ENCODE peak calls at places on chromosomes 4 and X, in six cellular contexts. V, G, H, K, J and W are unnamed samples.

GRCh38 chr4:675980-676870 is 1.9 kb downstream of the MYL5 start:
- DNase-seq in V (no peak), G (no peak), H (no peak), K (no peak), J (no peak), W (peak)

GRCh38 chr4:177047851-177048174 is 255.1 kb upstream of the VEGFC start:
- DNase-seq in V (no peak), G (peak), H (no peak), K (no peak), J (no peak), W (no peak)

GRCh38 chrX:74492720-74493201 is 71.5 kb downstream of the SLC16A2 start:
- DNase-seq in V (no peak), G (no peak), H (peak), K (no peak), J (peak), W (peak)

GRCh38 chrX:53082773-53083616 is 828 bp downstream of the TSPYL2 start:
- DNase-seq in V (no peak), G (no peak), H (no peak), K (no peak), J (no peak), W (no peak)

GRCh38 chr4:8366601-8367000 is 73.9 kb downstream of the ACOX3 start:
- DNase-seq in V (no peak), G (no peak), H (no peak), K (no peak), J (no peak), W (no peak)

GRCh38 chr4:5874811-5875465 is 17.9 kb downstream of the CRMP1 start:
- DNase-seq in V (no peak), G (peak), H (peak), K (peak), J (no peak), W (no peak)

GRCh38 chr4:147518086-147518485 is 37.2 kb downstream of the EDNRA start:
- DNase-seq in V (no peak), G (peak), H (no peak), K (no peak), J (no peak), W (no peak)

GRCh38 chr4:2177443-2178093 is 64.4 kb downstream of the HAUS3 start:
- DNase-seq in V (no peak), G (no peak), H (peak), K (no peak), J (no peak), W (no peak)

GRCh38 chr4:115113382-115114106 is at the start of gene NDST4:
- DNase-seq in V (no peak), G (peak), H (peak), K (no peak), J (peak), W (no peak)

GRCh38 chr4:173012608-173013007 is 156.0 kb upstream of the GALNT7 start:
- DNase-seq in V (no peak), G (no peak), H (no peak), K (no peak), J (no peak), W (no peak)

GRCh38 chr4:37981844-37982720 is 21.9 kb downstream of the PTTG2 start:
- DNase-seq in V (no peak), G (peak), H (no peak), K (peak), J (no peak), W (no peak)

GRCh38 chr4:67700119-67700873 is 659 bp downstream of the UBA6 start:
- DNase-seq in V (no peak), G (peak), H (no peak), K (no peak), J (no peak), W (no peak)

GRCh38 chr4:108454227-108454626 is 166.1 kb upstream of the RPL34 start:
- DNase-seq in V (no peak), G (peak), H (no peak), K (no peak), J (no peak), W (no peak)

GRCh38 chr4:92497141-92497540 is 193.4 kb downstream of the GRID2 start:
- DNase-seq in V (no peak), G (no peak), H (no peak), K (no peak), J (no peak), W (no peak)

GRCh38 chr4:22408474-22408873 is 107.4 kb downstream of the ADGRA3 start:
- DNase-seq in V (no peak), G (no peak), H (no peak), K (no peak), J (no peak), W (no peak)

GRCh38 chr4:55762815-55763214 is 56.8 kb upstream of the EXOC1L start:
- DNase-seq in V (no peak), G (no peak), H (peak), K (no peak), J (no peak), W (no peak)

GRCh38 chr4:152956650-152957436 is 20.7 kb downstream of the FHDC1 start:
- DNase-seq in V (no peak), G (peak), H (no peak), K (no peak), J (peak), W (no peak)

GRCh38 chr4:48090621-48091020 is 43.4 kb downstream of the TXK start:
- DNase-seq in V (no peak), G (no peak), H (no peak), K (no peak), J (no peak), W (no peak)

GRCh38 chr4:55727746-55728145 is 91.6 kb upstream of the NMU start:
- DNase-seq in V (no peak), G (no peak), H (no peak), K (no peak), J (no peak), W (no peak)

GRCh38 chr4:78704981-78705757 is 71.0 kb upstream of the BMP2K start:
- DNase-seq in V (no peak), G (peak), H (no peak), K (peak), J (peak), W (no peak)

GRCh38 chr4:5629542-5629941 is 78.8 kb downstream of the EVC2 start:
- DNase-seq in V (no peak), G (no peak), H (no peak), K (no peak), J (no peak), W (no peak)

GRCh38 chrX:131816551-131817136 is 206.5 kb upstream of the STK26 start:
- DNase-seq in V (peak), G (peak), H (no peak), K (no peak), J (peak), W (peak)

GRCh38 chrX:131827935-131828334 is 195.2 kb upstream of the STK26 start:
- DNase-seq in V (no peak), G (peak), H (peak), K (no peak), J (peak), W (peak)

GRCh38 chrX:131818297-131818936 is 204.7 kb upstream of the STK26 start:
- DNase-seq in V (no peak), G (no peak), H (no peak), K (no peak), J (no peak), W (no peak)

GRCh38 chrX:131826572-131826971 is 196.5 kb upstream of the STK26 start:
- DNase-seq in V (no peak), G (no peak), H (no peak), K (no peak), J (no peak), W (no peak)

GRCh38 chrX:131821945-131822622 is 201.0 kb upstream of the STK26 start:
- DNase-seq in V (no peak), G (peak), H (no peak), K (no peak), J (peak), W (peak)
- TF ChIP-seq CTCF in V (no peak), G (no peak), H (no peak), K (no peak), J (no peak), W (peak)

GRCh38 chrX:50068293-50068568 is 132.6 kb downstream of the AKAP4 start:
- DNase-seq in V (no peak), G (no peak), H (no peak), K (no peak), J (no peak), W (no peak)
- H3K4me3 ChIP-seq in V (no peak), G (no peak), H (peak), K (no peak), J (no peak), W (no peak)

GRCh38 chrX:140697618-140698017 is 11.9 kb upstream of the LINC00632 start:
- DNase-seq in V (no peak), G (no peak), H (no peak), K (no peak), J (no peak), W (no peak)

GRCh38 chrX:140701480-140701879 is 8.1 kb upstream of the LINC00632 start:
- DNase-seq in V (no peak), G (peak), H (no peak), K (no peak), J (peak), W (no peak)
- TF ChIP-seq CTCF in V (no peak), G (peak), H (peak), K (no peak), J (peak), W (peak)

GRCh38 chr4:85147481-85148076 is 181.1 kb upstream of the WDFY3 start:
- DNase-seq in V (no peak), G (peak), H (peak), K (peak), J (peak), W (peak)

GRCh38 chr4:85142451-85142850 is 176.0 kb upstream of the WDFY3 start:
- DNase-seq in V (no peak), G (no peak), H (no peak), K (no peak), J (no peak), W (no peak)
- H3K4me3 ChIP-seq in V (no peak), G (no peak), H (no peak), K (no peak), J (no peak), W (no peak)

GRCh38 chrX:50978920-50979660 is 68.6 kb downstream of the BMP15 start:
- DNase-seq in V (no peak), G (no peak), H (peak), K (no peak), J (no peak), W (no peak)
- TF ChIP-seq CTCF in V (no peak), G (no peak), H (peak), K (no peak), J (no peak), W (no peak)

GRCh38 chr4:7124643-7125442 is 57.0 kb upstream of the GRPEL1 start:
- DNase-seq in V (no peak), G (peak), H (no peak), K (peak), J (peak), W (no peak)

GRCh38 chr4:7121861-7122653 is 54.2 kb upstream of the GRPEL1 start:
- DNase-seq in V (no peak), G (no peak), H (no peak), K (no peak), J (no peak), W (no peak)

GRCh38 chr4:7120341-7120740 is 52.5 kb upstream of the GRPEL1 start:
- DNase-seq in V (no peak), G (peak), H (no peak), K (no peak), J (peak), W (no peak)

GRCh38 chr4:7118013-7118832 is 50.4 kb upstream of the GRPEL1 start:
- DNase-seq in V (no peak), G (no peak), H (no peak), K (no peak), J (no peak), W (no peak)

GRCh38 chr4:7121174-7121573 is 53.3 kb upstream of the GRPEL1 start:
- DNase-seq in V (no peak), G (no peak), H (no peak), K (no peak), J (no peak), W (no peak)
- H3K4me3 ChIP-seq in V (no peak), G (no peak), H (no peak), K (no peak), J (no peak), W (no peak)

GRCh38 chrX:48772602-48773001 is 11.1 kb downstream of the GLOD5 start:
- DNase-seq in V (no peak), G (no peak), H (no peak), K (no peak), J (no peak), W (no peak)

GRCh38 chrX:48770296-48770695 is 8.7 kb downstream of the GLOD5 start:
- DNase-seq in V (no peak), G (no peak), H (no peak), K (no peak), J (no peak), W (no peak)

GRCh38 chrX:48769230-48769629 is 7.7 kb downstream of the GLOD5 start:
- DNase-seq in V (no peak), G (no peak), H (no peak), K (no peak), J (no peak), W (no peak)
- TF ChIP-seq CTCF in V (no peak), G (no peak), H (no peak), K (no peak), J (no peak), W (no peak)